ENCODE peak calls at places on chromosome 16, in ten cellular contexts. W is T-helper 1 cell; U is kidney glomerular epithelial cell; V is cardiac muscle cell; E is activated CD8-positive, alpha-beta memory T cell treated with anti-CD3 and anti-CD28 coated beads for 24 hours; J is nucleus accumbens; N is left kidney; Z is mesenchymal stem cell; S is tibial nerve; C is transverse colon. M is an unnamed sample.

GRCh38 chr16:88393034-88393433 is 10.3 kb downstream of the ZNF469 start:
- DNase-seq in W (no peak), U (no peak), V (no peak), E (no peak), J (no peak), N (peak; percentile 75), Z (no peak), S (peak; percentile 39), C (no peak), M (peak; percentile 81)

GRCh38 chr16:71230122-71230845 is at the start of gene HYDIN:
- DNase-seq in W (no peak), U (peak; percentile 82), V (peak; percentile 59), E (no peak), J (peak; percentile 83), N (peak; percentile 97), Z (peak; percentile 27), S (no peak), C (peak; percentile 41), M (peak; percentile 76)

GRCh38 chr16:85158702-85159225 is 46.5 kb upstream of the CIBAR2 start:
- DNase-seq in W (no peak), U (no peak), V (no peak), E (no peak), J (no peak), N (no peak), Z (no peak), S (no peak), C (no peak), M (no peak)

GRCh38 chr16:11759163-11759834 is 16.6 kb upstream of the TXNDC11 start:
- DNase-seq in W (no peak), U (no peak), V (no peak), E (no peak), J (no peak), N (no peak), Z (no peak), S (no peak), C (peak; percentile 76), M (peak; percentile 49)

GRCh38 chr16:30899794-30900193 is 3.4 kb downstream of the CTF1 start:
- DNase-seq in W (no peak), U (no peak), V (no peak), E (no peak), J (no peak), N (no peak), Z (no peak), S (no peak), C (no peak), M (no peak)

GRCh38 chr16:75108792-75109731 is 7.5 kb downstream of the LDHD start:
- DNase-seq in W (peak; percentile 30), U (peak; percentile 93), V (peak; percentile 90), E (peak; percentile 86), J (peak; percentile 74), N (peak; percentile 73), Z (peak; percentile 83), S (peak; percentile 48), C (peak; percentile 83), M (peak; percentile 89)

GRCh38 chr16:27098366-27099050 is 31.8 kb downstream of the C16orf82 start:
- DNase-seq in W (no peak), U (no peak), V (peak; percentile 2), E (no peak), J (no peak), N (no peak), Z (no peak), S (no peak), C (no peak), M (no peak)

GRCh38 chr16:35732046-35732810 is 2272.8 kb downstream of the TP53TG3F start:
- DNase-seq in W (no peak), U (no peak), V (no peak), E (no peak), J (no peak), N (no peak), Z (no peak), S (no peak), C (no peak), M (no peak)

GRCh38 chr16:30650369-30651123 is at the start of gene PRR14:
- DNase-seq in W (peak; percentile 98), U (peak; percentile 99), V (peak; percentile 100), E (peak; percentile 98), J (peak; percentile 100), N (peak; percentile 100), Z (peak; percentile 99), S (peak; percentile 99), C (peak; percentile 100), M (peak; percentile 99)

GRCh38 chr16:85911531-85911930 is 12.6 kb downstream of the IRF8 start:
- DNase-seq in W (no peak), U (no peak), V (no peak), E (no peak), J (no peak), N (no peak), Z (no peak), S (no peak), C (no peak), M (no peak)

GRCh38 chr16:80570106-80570478 is 29.3 kb downstream of the DYNLRB2 start:
- DNase-seq in W (no peak), U (no peak), V (peak; percentile 69), E (no peak), J (no peak), N (peak; percentile 4), Z (no peak), S (no peak), C (no peak), M (no peak)

GRCh38 chr16:21156767-21157467 is 1.6 kb upstream of the LDAF1 start:
- DNase-seq in W (no peak), U (peak; percentile 72), V (peak; percentile 86), E (no peak), J (peak; percentile 21), N (peak; percentile 75), Z (peak; percentile 83), S (peak; percentile 21), C (peak; percentile 30), M (peak; percentile 86)

GRCh38 chr16:85048921-85049562 is 21.4 kb downstream of the KIAA0513 start:
- DNase-seq in W (no peak), U (no peak), V (no peak), E (no peak), J (no peak), N (no peak), Z (no peak), S (no peak), C (no peak), M (no peak)

GRCh38 chr16:24677388-24677787 is 52.1 kb upstream of the TNRC6A start:
- DNase-seq in W (no peak), U (no peak), V (no peak), E (no peak), J (no peak), N (peak; percentile 33), Z (no peak), S (no peak), C (no peak), M (no peak)

GRCh38 chr16:87431926-87432325 is 39.8 kb downstream of the MAP1LC3B start:
- DNase-seq in W (no peak), U (no peak), V (peak; percentile 57), E (no peak), J (no peak), N (peak; percentile 21), Z (peak; percentile 91), S (no peak), C (no peak), M (no peak)

GRCh38 chr16:89201467-89202377 is 1.4 kb upstream of the SLC22A31 start:
- DNase-seq in W (peak; percentile 70), U (no peak), V (peak; percentile 70), E (peak; percentile 89), J (peak; percentile 11), N (peak; percentile 90), Z (peak; percentile 71), S (peak; percentile 24), C (peak; percentile 91), M (no peak)

M was measured in HT-29.